ENCODE peak calls at places on chromosomes 5 and 9, in six cellular contexts. N is GM06990, Z is Calu3, J is nephron progenitor cell, W is foreskin fibroblast, V is B cell. G is an unnamed sample.

GRCh38 chr5:178536541-178537466 is 53.4 kb downstream of the COL23A1 start:
- DNase-seq in Z (no peak), N (no peak), J (peak), W (no peak), V (no peak), G (no peak)

GRCh38 chr9:113602126-113603119 is 138.9 kb downstream of the RGS3 start:
- DNase-seq in Z (peak), N (peak), W (peak), V (peak), J (peak), G (peak)

GRCh38 chr9:4106081-4106491 is 193.8 kb downstream of the GLIS3 start:
- DNase-seq in J (no peak), N (no peak), Z (peak), W (no peak), V (no peak), G (no peak)

GRCh38 chr9:36974731-36975130 is 59.3 kb downstream of the PAX5 start:
- DNase-seq in J (no peak), N (no peak), V (no peak), W (no peak), Z (no peak), G (no peak)

GRCh38 chr9:1053848-1054365 is 3.8 kb downstream of the DMRT2 start:
- DNase-seq in V (no peak), W (no peak), N (no peak), J (no peak), Z (no peak), G (no peak)

GRCh38 chr5:125868035-125868434 is 555.2 kb upstream of the GRAMD2B start:
- DNase-seq in V (no peak), W (peak), J (no peak), N (no peak), Z (no peak), G (no peak)

GRCh38 chr5:78958672-78959410 is 26.3 kb downstream of the ARSB start:
- DNase-seq in V (no peak), Z (no peak), W (no peak), J (no peak), N (no peak), G (no peak)

GRCh38 chr9:38413283-38413682 is 11.0 kb downstream of the IGFBPL1 start:
- DNase-seq in W (no peak), J (no peak), Z (no peak), N (no peak), V (no peak), G (no peak)

GRCh38 chr5:60163762-60164161 is 270.2 kb upstream of the PDE4D start:
- DNase-seq in Z (no peak), N (no peak), J (no peak), V (no peak), W (peak), G (no peak)

GRCh38 chr5:60161340-60161934 is 267.9 kb upstream of the PDE4D start:
- DNase-seq in J (no peak), Z (peak), V (peak), N (peak), W (peak), G (peak)
- TF ChIP-seq CTCF in J (peak), Z (peak), V (peak), N (peak), W (peak), G (peak)

GRCh38 chr5:177520906-177521513 is 4.2 kb upstream of the DDX41 start:
- DNase-seq in V (no peak), N (no peak), J (no peak), Z (no peak), W (peak), G (no peak)
- TF ChIP-seq CTCF in V (no peak), N (peak), J (no peak), Z (no peak), W (peak), G (no peak)

GRCh38 chr9:87115790-87116189 is 168.5 kb upstream of the GAS1 start:
- DNase-seq in W (no peak), N (no peak), J (no peak), V (no peak), Z (no peak), G (no peak)

GRCh38 chr9:87112656-87113055 is 165.3 kb upstream of the GAS1 start:
- DNase-seq in Z (no peak), J (no peak), W (peak), N (no peak), V (no peak), G (no peak)

GRCh38 chr9:87116492-87116891 is 169.2 kb upstream of the GAS1 start:
- DNase-seq in Z (no peak), N (no peak), W (no peak), J (no peak), V (no peak), G (no peak)

GRCh38 chr9:87111010-87111409 is 163.7 kb upstream of the GAS1 start:
- DNase-seq in J (no peak), V (no peak), Z (no peak), W (no peak), N (no peak), G (no peak)

GRCh38 chr9:87113892-87114291 is 166.6 kb upstream of the GAS1 start:
- DNase-seq in Z (no peak), W (peak), N (no peak), V (no peak), J (no peak), G (no peak)
- TF ChIP-seq CTCF in Z (no peak), W (no peak), N (no peak), V (no peak), J (no peak), G (no peak)

GRCh38 chr9:134145262-134145661 is 9.4 kb downstream of the WDR5 start:
- DNase-seq in Z (no peak), W (no peak), J (no peak), V (no peak), N (no peak), G (no peak)

GRCh38 chr9:134149380-134149779 is 13.5 kb downstream of the WDR5 start:
- DNase-seq in J (no peak), Z (no peak), N (no peak), V (no peak), W (no peak), G (no peak)

GRCh38 chr9:134150557-134151214 is 13.7 kb downstream of the RNU6ATAC start:
- DNase-seq in J (no peak), W (peak), V (no peak), Z (no peak), N (no peak), G (no peak)

GRCh38 chr9:134144801-134145200 is 8.9 kb downstream of the WDR5 start:
- DNase-seq in W (no peak), J (no peak), Z (no peak), N (no peak), V (no peak), G (no peak)

DNA sequence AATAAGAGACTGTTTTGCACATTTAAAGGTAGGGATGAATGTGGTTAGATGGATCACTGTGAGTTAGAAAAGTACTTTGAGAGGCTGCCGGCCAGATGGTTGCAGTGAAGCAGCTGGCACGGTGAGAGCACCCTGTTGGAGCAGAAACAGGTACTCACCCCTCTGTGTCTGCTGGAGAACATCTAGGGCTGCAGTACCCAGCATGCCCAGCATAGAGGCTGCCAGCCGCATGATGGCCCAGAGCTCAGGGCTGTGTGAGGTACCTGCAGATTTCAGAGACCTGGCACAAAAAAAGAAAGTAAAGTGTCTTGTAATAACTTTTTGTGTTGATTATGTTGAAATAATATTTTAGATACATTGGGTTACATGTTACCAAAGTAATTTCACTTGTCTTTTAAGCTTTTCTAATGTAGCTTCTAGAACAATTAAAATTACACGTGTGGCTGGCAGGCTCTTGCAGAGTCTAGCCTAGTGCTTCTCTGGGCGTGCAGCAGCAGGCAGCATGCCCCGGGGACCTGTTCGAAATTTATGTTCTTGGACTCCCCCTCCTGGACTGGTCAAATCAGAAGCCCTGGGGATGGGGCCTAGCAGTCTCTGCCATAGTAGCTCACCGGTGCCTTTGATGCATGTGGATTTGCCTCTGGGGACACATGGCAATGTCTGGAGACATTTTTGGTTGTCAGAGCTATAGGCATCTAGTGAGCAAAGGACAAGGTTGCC is 11.1 kb downstream of the WDR5 start:
- DNase-seq in N (no peak), J (no peak), V (no peak), W (no peak), Z (no peak), G (no peak)
- TF ChIP-seq CTCF in N (peak), J (no peak), V (no peak), W (no peak), Z (no peak), G (no peak)